ENCODE peak calls at places on chromosomes 12 and 14, in five cellular contexts. One of them, this sample, is unnamed.

GRCh38 chr12:49974677-49975369 is 2.1 kb downstream of the AQP6 start:
- DNase-seq in mesendoderm: no peak
- DNase-seq in IMR-90: no peak
- DNase-seq in neuronal stem cell: no peak
- DNase-seq in H9: no peak
- DNase-seq in this sample: no peak

GRCh38 chr12:2936301-2936700 is 22.9 kb upstream of the TEAD4 start:
- DNase-seq in mesendoderm: no peak
- DNase-seq in IMR-90: no peak
- DNase-seq in neuronal stem cell: no peak
- DNase-seq in H9: no peak
- DNase-seq in this sample: no peak

GRCh38 chr14:96975116-96975515 is 177.9 kb downstream of the VRK1 start:
- DNase-seq in mesendoderm: no peak
- DNase-seq in IMR-90: no peak
- DNase-seq in neuronal stem cell: no peak
- DNase-seq in H9: no peak
- DNase-seq in this sample: no peak

GRCh38 chr14:77316872-77317271 is 3.8 kb downstream of the POMT2 start:
- DNase-seq in mesendoderm: no peak
- DNase-seq in IMR-90: no peak
- DNase-seq in neuronal stem cell: no peak
- DNase-seq in H9: no peak
- DNase-seq in this sample: no peak

GRCh38 chr12:10374624-10375018 is 15.2 kb downstream of the KLRK1 start:
- DNase-seq in mesendoderm: no peak
- DNase-seq in IMR-90: no peak
- DNase-seq in neuronal stem cell: no peak
- DNase-seq in H9: no peak
- DNase-seq in this sample: no peak

GRCh38 chr12:95304673-95305198 is 87.1 kb downstream of the VEZT start:
- DNase-seq in mesendoderm: no peak
- DNase-seq in IMR-90: peak; percentile 53
- DNase-seq in neuronal stem cell: no peak
- DNase-seq in H9: no peak
- DNase-seq in this sample: peak; percentile 28

GRCh38 chr12:22396253-22396652 is 61.7 kb upstream of the ST8SIA1 start:
- DNase-seq in mesendoderm: no peak
- DNase-seq in IMR-90: no peak
- DNase-seq in neuronal stem cell: no peak
- DNase-seq in H9: no peak
- DNase-seq in this sample: no peak

GRCh38 chr14:24441904-24442239 is 704 bp downstream of the SDR39U1 start:
- DNase-seq in mesendoderm: no peak
- DNase-seq in IMR-90: peak; percentile 52
- DNase-seq in neuronal stem cell: no peak
- DNase-seq in H9: no peak
- DNase-seq in this sample: no peak

GRCh38 chr12:38875571-38876228 is 29.7 kb downstream of the CPNE8 start:
- DNase-seq in mesendoderm: no peak
- DNase-seq in IMR-90: no peak
- DNase-seq in neuronal stem cell: no peak
- DNase-seq in H9: no peak
- DNase-seq in this sample: no peak

GRCh38 chr14:24390696-24391468 is 7.9 kb upstream of the NYNRIN start:
- DNase-seq in mesendoderm: no peak
- DNase-seq in IMR-90: no peak
- DNase-seq in neuronal stem cell: no peak
- DNase-seq in H9: no peak
- DNase-seq in this sample: no peak

GRCh38 chr14:35506927-35507326 is 27.0 kb upstream of the INSM2 start:
- DNase-seq in mesendoderm: no peak
- DNase-seq in IMR-90: peak; percentile 76
- DNase-seq in neuronal stem cell: no peak
- DNase-seq in H9: no peak
- DNase-seq in this sample: no peak

GRCh38 chr12:124767075-124767821 is 96.4 kb downstream of the SCARB1 start:
- DNase-seq in mesendoderm: peak; percentile 72
- DNase-seq in IMR-90: peak; percentile 53
- DNase-seq in neuronal stem cell: peak; percentile 76
- DNase-seq in H9: peak; percentile 88
- DNase-seq in this sample: peak; percentile 72

GRCh38 chr14:103858063-103858820 is 10.9 kb upstream of the PPP1R13B start:
- DNase-seq in mesendoderm: peak; percentile 27
- DNase-seq in IMR-90: no peak
- DNase-seq in neuronal stem cell: no peak
- DNase-seq in H9: peak; percentile 30
- DNase-seq in this sample: no peak

GRCh38 chr14:23406244-23406643 is 1.8 kb downstream of the MYH6 start:
- DNase-seq in mesendoderm: no peak
- DNase-seq in IMR-90: no peak
- DNase-seq in neuronal stem cell: no peak
- DNase-seq in H9: no peak
- DNase-seq in this sample: no peak

GRCh38 chr14:70640938-70641547 is 673 bp upstream of the TTC9 start:
- DNase-seq in mesendoderm: peak; percentile 68
- DNase-seq in IMR-90: peak; percentile 58
- DNase-seq in neuronal stem cell: peak; percentile 24
- DNase-seq in H9: peak; percentile 52
- DNase-seq in this sample: peak; percentile 81

GRCh38 chr14:63045612-63046320 is 508 bp upstream of the KCNH5 start:
- DNase-seq in mesendoderm: peak; percentile 89
- DNase-seq in IMR-90: peak; percentile 40
- DNase-seq in neuronal stem cell: peak; percentile 79
- DNase-seq in H9: peak; percentile 92
- DNase-seq in this sample: peak; percentile 33

GRCh38 chr12:106428379-106428778 is 70.8 kb downstream of the POLR3B start:
- DNase-seq in mesendoderm: no peak
- DNase-seq in IMR-90: peak; percentile 52
- DNase-seq in neuronal stem cell: no peak
- DNase-seq in H9: no peak
- DNase-seq in this sample: no peak

GRCh38 chr14:72111921-72112320 is 179.7 kb downstream of the RGS6 start:
- DNase-seq in mesendoderm: no peak
- DNase-seq in IMR-90: no peak
- DNase-seq in neuronal stem cell: no peak
- DNase-seq in H9: no peak
- DNase-seq in this sample: no peak

GRCh38 chr12:57101892-57102695 is 9.1 kb downstream of the STAT6 start:
- DNase-seq in mesendoderm: peak; percentile 55
- DNase-seq in IMR-90: peak; percentile 52
- DNase-seq in neuronal stem cell: no peak
- DNase-seq in H9: no peak
- DNase-seq in this sample: peak; percentile 91

GRCh38 chr14:69242311-69243224 is 17.4 kb upstream of the GALNT16 start:
- DNase-seq in mesendoderm: peak; percentile 73
- DNase-seq in IMR-90: peak; percentile 74
- DNase-seq in neuronal stem cell: peak; percentile 63
- DNase-seq in H9: peak; percentile 52
- DNase-seq in this sample: peak; percentile 76

GRCh38 chr12:123094349-123095073 is 56.4 kb downstream of the PITPNM2 start:
- DNase-seq in mesendoderm: no peak
- DNase-seq in IMR-90: peak; percentile 88
- DNase-seq in neuronal stem cell: no peak
- DNase-seq in H9: no peak
- DNase-seq in this sample: peak; percentile 88

GRCh38 chr14:61452452-61452851 is 131.1 kb downstream of the PRKCH start:
- DNase-seq in mesendoderm: no peak
- DNase-seq in IMR-90: no peak
- DNase-seq in neuronal stem cell: no peak
- DNase-seq in H9: no peak
- DNase-seq in this sample: no peak

GRCh38 chr12:31231611-31232360 is 94.2 kb downstream of the SINHCAF start:
- DNase-seq in mesendoderm: no peak
- DNase-seq in IMR-90: no peak
- DNase-seq in neuronal stem cell: no peak
- DNase-seq in H9: no peak
- DNase-seq in this sample: no peak

GRCh38 chr14:49249022-49249421 is 337.2 kb downstream of the RPS29 start:
- DNase-seq in mesendoderm: no peak
- DNase-seq in IMR-90: peak; percentile 1
- DNase-seq in neuronal stem cell: no peak
- DNase-seq in H9: no peak
- DNase-seq in this sample: peak; percentile 53

GRCh38 chr12:71710276-71711125 is 24.6 kb downstream of the TMEM19 start:
- DNase-seq in mesendoderm: peak; percentile 67
- DNase-seq in IMR-90: peak; percentile 91
- DNase-seq in neuronal stem cell: no peak
- DNase-seq in H9: no peak
- DNase-seq in this sample: peak; percentile 72

GRCh38 chr12:120181991-120182631 is 12.4 kb downstream of the GCN1 start:
- DNase-seq in mesendoderm: peak; percentile 30
- DNase-seq in IMR-90: peak; percentile 74
- DNase-seq in neuronal stem cell: no peak
- DNase-seq in H9: no peak
- DNase-seq in this sample: peak; percentile 21

GRCh38 chr14:40269436-40269835 is 837.2 kb upstream of the FBXO33 start:
- DNase-seq in mesendoderm: no peak
- DNase-seq in IMR-90: no peak
- DNase-seq in neuronal stem cell: no peak
- DNase-seq in H9: no peak
- DNase-seq in this sample: no peak

GRCh38 chr12:57489157-57489641 is 1.3 kb downstream of the MARS1 start:
- DNase-seq in mesendoderm: peak; percentile 39
- DNase-seq in IMR-90: peak; percentile 55
- DNase-seq in neuronal stem cell: no peak
- DNase-seq in H9: no peak
- DNase-seq in this sample: peak; percentile 35

GRCh38 chr12:49827351-49828099 is 688 bp downstream of the NCKAP5L start:
- DNase-seq in mesendoderm: peak; percentile 92
- DNase-seq in IMR-90: peak; percentile 46
- DNase-seq in neuronal stem cell: peak; percentile 66
- DNase-seq in H9: peak; percentile 90
- DNase-seq in this sample: peak; percentile 82

GRCh38 chr14:75518625-75519024 is 3.6 kb upstream of the BATF start:
- DNase-seq in mesendoderm: peak; percentile 80
- DNase-seq in IMR-90: no peak
- DNase-seq in neuronal stem cell: no peak
- DNase-seq in H9: peak; percentile 71
- DNase-seq in this sample: no peak

DNA sequence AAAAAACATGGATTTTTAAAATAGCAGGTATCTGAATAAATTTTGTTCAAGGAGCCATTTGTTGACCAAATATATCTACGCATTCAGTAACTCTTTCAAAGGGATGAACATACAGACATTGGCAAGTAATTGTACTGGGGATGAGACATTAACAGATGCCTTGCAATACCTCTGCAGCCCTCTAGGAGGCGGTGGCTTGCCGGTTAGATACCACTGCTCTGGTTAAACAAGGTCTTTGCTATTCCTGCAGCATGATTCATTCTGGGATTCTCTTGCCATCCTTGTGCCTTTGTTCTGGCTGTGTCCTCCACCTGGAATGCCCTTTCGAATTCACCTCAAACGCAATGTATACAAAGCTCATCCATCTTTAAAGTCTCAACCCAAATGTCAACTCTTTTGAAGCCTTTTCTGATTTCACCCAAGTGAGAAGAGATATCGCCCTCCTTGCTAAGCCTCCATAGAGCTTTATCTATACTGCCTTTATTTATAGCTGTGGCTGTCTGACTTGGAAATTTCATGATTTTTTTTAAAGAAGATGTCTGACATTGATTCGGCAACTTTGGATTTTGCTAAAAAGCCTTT is 131.0 kb upstream of the SRRM4 start:
- DNase-seq in mesendoderm: peak; percentile 80
- DNase-seq in IMR-90: no peak
- DNase-seq in neuronal stem cell: peak; percentile 39
- DNase-seq in H9: peak; percentile 86
- DNase-seq in this sample: no peak
- H3K4ac ChIP-seq in mesendoderm: no peak overlapping the region
- H3K4ac ChIP-seq in IMR-90: no peak overlapping the region
- H3K4ac ChIP-seq in neuronal stem cell: no peak overlapping the region
- H3K4ac ChIP-seq in H9: no peak overlapping the region
- H3K4ac ChIP-seq in this sample: no peak overlapping the region

DNA sequence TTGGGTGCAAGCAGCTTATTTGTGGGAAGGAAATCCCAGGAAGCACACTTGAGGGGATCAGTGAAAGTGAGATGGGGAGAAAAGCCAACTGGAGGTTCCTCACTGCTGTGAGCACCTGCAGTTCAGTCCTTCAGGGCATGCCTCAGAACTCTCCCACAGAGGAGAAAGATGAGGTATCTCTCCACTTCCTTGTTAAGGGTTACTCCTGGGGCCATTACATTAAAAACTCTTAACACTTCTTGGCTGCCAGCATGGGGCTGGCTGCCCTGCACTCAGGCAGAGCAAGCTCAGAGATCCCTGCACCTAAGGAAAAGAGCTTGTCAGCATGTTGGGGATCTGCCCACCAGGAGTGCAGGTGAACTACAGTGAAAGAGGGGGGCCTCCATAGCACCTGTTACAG is 28.8 kb downstream of the FERMT2 start:
- DNase-seq in mesendoderm: peak; percentile 65
- DNase-seq in IMR-90: no peak
- DNase-seq in neuronal stem cell: no peak
- DNase-seq in H9: no peak
- DNase-seq in this sample: no peak
- H3K4ac ChIP-seq in mesendoderm: no peak overlapping the region
- H3K4ac ChIP-seq in IMR-90: no peak overlapping the region
- H3K4ac ChIP-seq in neuronal stem cell: no peak overlapping the region
- H3K4ac ChIP-seq in H9: no peak overlapping the region
- H3K4ac ChIP-seq in this sample: no peak overlapping the region

GRCh38 chr12:121712462-121713256 is at the start of gene TMEM120B:
- DNase-seq in mesendoderm: peak; percentile 73
- DNase-seq in IMR-90: peak; percentile 71
- DNase-seq in neuronal stem cell: peak; percentile 77
- DNase-seq in H9: peak; percentile 86
- DNase-seq in this sample: peak; percentile 71
- H3K4ac ChIP-seq in mesendoderm: no peak within 1 kb of the TSS
- H3K4ac ChIP-seq in IMR-90: peak within 1 kb of the TSS; percentile 87
- H3K4ac ChIP-seq in neuronal stem cell: peak within 1 kb of the TSS; percentile 31
- H3K4ac ChIP-seq in H9: no peak within 1 kb of the TSS
- H3K4ac ChIP-seq in this sample: peak within 1 kb of the TSS; percentile 88

DNA sequence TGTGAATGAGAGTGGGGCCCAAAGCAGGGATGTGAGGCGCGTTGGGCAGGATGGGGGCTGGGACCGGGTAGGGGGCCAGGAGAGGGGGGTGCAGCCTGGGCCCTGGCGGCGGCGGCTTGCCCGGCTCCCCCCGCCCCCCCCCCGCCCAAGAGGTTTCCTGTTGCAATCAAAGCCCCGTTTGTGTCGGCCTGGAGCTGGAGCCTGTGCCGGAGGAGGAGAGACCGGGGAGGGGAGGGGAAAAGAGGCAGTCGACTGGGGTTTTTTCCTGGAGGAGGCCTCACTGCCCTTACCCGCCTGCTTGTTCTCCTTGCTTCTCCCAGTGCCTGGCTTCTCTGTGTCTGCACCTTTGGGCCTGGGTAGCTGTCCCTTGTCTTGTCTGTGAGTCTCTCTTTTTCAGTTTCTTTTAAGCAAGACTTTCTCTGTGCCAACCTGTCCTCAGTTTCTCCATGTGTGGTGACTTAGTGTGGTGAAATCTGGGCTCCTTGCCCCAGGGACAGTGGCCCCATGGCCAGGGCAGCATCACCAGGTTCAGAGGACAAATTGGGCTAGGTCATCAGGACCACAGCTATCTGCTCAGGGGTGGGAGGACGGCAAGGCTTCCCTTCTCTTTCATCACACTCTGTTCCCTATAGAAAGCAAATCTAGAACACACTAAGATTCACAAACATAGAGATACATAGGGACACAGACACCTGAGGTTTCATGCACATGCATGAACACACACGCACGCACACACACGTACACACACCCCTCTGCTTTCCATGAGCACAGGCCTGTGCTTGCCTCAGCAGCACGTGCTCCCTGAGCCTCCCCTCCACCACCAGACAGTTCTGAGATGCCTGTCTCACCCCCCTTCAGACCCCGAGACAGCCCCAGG is 8.4 kb downstream of the RARG start:
- DNase-seq in mesendoderm: peak; percentile 75
- DNase-seq in IMR-90: peak; percentile 60
- DNase-seq in neuronal stem cell: no peak
- DNase-seq in H9: peak; percentile 56
- DNase-seq in this sample: peak; percentile 69
- H3K4ac ChIP-seq in mesendoderm: peak overlapping the region; percentile 96
- H3K4ac ChIP-seq in IMR-90: peak overlapping the region; percentile 98
- H3K4ac ChIP-seq in neuronal stem cell: no peak overlapping the region
- H3K4ac ChIP-seq in H9: no peak overlapping the region
- H3K4ac ChIP-seq in this sample: peak overlapping the region; percentile 39